ENCODE peak calls at places on chromosome 4, in four cellular contexts. C, X, D and Q are unnamed samples.

GRCh38 chr4:75605928-75606327 is 24.4 kb downstream of the CDKL2 start:
- DNase-seq in C (no peak), X (no peak), D (peak; percentile 47), Q (no peak)

GRCh38 chr4:20391224-20391623 is 139.5 kb downstream of the SLIT2 start:
- DNase-seq in C (no peak), X (no peak), D (peak; percentile 75), Q (no peak)

GRCh38 chr4:100299019-100299418 is 108.8 kb upstream of the DDIT4L start:
- DNase-seq in C (no peak), X (no peak), D (peak; percentile 96), Q (no peak)

GRCh38 chr4:118783887-118784286 is 52.0 kb downstream of the SEC24D start:
- DNase-seq in C (no peak), X (no peak), D (peak; percentile 67), Q (no peak)

GRCh38 chr4:82989567-82990429 is 20.8 kb downstream of the LIN54 start:
- DNase-seq in C (no peak), X (no peak), D (peak; percentile 31), Q (no peak)

GRCh38 chr4:54482529-54482961 is 175.2 kb upstream of the KIT start:
- DNase-seq in C (no peak), X (peak; percentile 15), D (peak; percentile 21), Q (no peak)

GRCh38 chr4:109067509-109068205 is 234.8 kb downstream of the COL25A1 start:
- DNase-seq in C (no peak), X (no peak), D (peak; percentile 68), Q (no peak)

GRCh38 chr4:10096201-10096975 is 20.2 kb downstream of the WDR1 start:
- DNase-seq in C (no peak), X (no peak), D (peak; percentile 94), Q (no peak)

GRCh38 chr4:10157478-10158354 is 41.1 kb upstream of the WDR1 start:
- DNase-seq in C (peak; percentile 39), X (peak; percentile 90), D (peak; percentile 81), Q (peak; percentile 74)

GRCh38 chr4:114311745-114312144 is 286.9 kb upstream of the UGT8 start:
- DNase-seq in C (no peak), X (no peak), D (no peak), Q (no peak)

GRCh38 chr4:52172166-52172565 is 121.1 kb downstream of the SPATA18 start:
- DNase-seq in C (no peak), X (peak; percentile 9), D (no peak), Q (no peak)

GRCh38 chr4:151659631-151660030 is 101.2 kb downstream of the GATB start:
- DNase-seq in C (no peak), X (no peak), D (no peak), Q (no peak)

GRCh38 chr4:9825049-9825448 is 43.6 kb downstream of the DRD5 start:
- DNase-seq in C (no peak), X (no peak), D (no peak), Q (no peak)

GRCh38 chr4:25874641-25875040 is 11.9 kb upstream of the SEL1L3 start:
- DNase-seq in C (no peak), X (no peak), D (no peak), Q (no peak)

GRCh38 chr4:170008801-170009200 is 17.4 kb downstream of the MFAP3L start:
- DNase-seq in C (no peak), X (no peak), D (no peak), Q (no peak)

GRCh38 chr4:5157721-5158390 is 106.6 kb downstream of the STK32B start:
- DNase-seq in C (no peak), X (no peak), D (peak; percentile 44), Q (peak; percentile 15)

GRCh38 chr4:126395661-126396060 is 1080.9 kb downstream of the FAT4 start:
- DNase-seq in C (no peak), X (peak; percentile 39), D (peak; percentile 33), Q (peak; percentile 25)

GRCh38 chr4:160872491-160872890 is 1291.3 kb downstream of the FSTL5 start:
- DNase-seq in C (no peak), X (no peak), D (no peak), Q (no peak)

GRCh38 chr4:160880186-160880585 is 1283.6 kb downstream of the FSTL5 start:
- DNase-seq in C (no peak), X (peak; percentile 11), D (no peak), Q (no peak)

DNA sequence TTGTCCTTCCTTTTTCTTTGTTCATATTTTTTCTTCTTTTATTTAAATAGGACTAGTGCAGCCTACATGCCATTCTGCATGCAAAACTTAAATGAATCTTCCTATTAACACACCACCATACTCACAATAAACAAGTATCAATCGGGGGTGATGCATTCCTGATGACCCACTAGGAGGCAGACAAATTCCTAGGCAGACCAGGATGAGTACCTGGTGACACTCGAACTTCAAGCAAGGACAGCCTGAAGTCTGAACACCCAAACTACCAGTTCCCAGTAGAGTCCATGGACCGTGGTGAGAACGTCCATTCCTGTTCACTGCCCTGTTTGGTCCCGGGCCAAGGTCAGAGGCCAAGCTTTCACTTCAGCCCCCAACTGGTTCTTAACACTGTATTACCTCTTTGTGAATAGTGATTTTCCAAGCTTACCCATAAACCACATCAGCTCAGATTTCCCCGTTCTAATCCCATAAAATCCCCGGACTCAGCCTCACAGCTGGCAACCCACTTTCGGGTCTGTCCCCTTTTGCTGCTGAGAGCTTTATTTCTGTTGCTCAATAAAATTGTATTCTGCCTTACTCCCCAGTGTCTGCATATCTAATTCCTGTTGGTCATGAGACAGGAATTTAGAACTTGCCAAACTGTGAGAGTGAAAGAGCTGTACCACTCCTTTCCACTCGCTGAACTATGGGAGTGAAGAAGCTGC is 1286.6 kb downstream of the FSTL5 start:
- DNase-seq in C (no peak), X (peak; percentile 48), D (no peak), Q (no peak)
- H4K5ac ChIP-seq in C (no peak overlapping the region), X (no peak overlapping the region), D (no peak overlapping the region), Q (no peak overlapping the region)

GRCh38 chr4:173685761-173686260 is 155.8 kb upstream of the HAND2 start:
- DNase-seq in C (no peak), X (no peak), D (no peak), Q (no peak)
- H4K5ac ChIP-seq in C (no peak overlapping the region), X (no peak overlapping the region), D (no peak overlapping the region), Q (no peak overlapping the region)

DNA sequence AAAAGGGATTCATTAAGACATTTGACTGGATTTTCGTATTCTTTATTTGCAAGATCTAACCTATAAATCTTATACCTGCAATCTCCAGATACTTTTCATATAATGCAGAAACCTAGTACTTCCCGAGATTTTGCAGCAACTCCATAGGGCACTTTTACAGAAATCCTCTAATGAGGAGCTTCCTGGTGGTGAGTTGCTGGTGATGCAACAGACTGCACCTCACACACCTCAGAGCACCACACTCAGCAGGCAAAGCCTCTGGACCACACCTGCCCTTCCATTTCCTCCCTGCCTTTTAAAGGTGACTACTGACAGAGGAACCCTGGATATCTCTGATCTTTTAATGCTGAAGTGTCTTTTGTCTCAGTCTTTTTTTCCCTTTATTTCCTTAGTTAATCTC is 289.4 kb downstream of the TRAM1L1 start:
- DNase-seq in C (peak; percentile 9), X (peak; percentile 49), D (no peak), Q (peak; percentile 47)
- H4K5ac ChIP-seq in C (no peak overlapping the region), X (no peak overlapping the region), D (no peak overlapping the region), Q (no peak overlapping the region)

GRCh38 chr4:87882861-87883260 is 50.1 kb downstream of the MEPE start:
- DNase-seq in C (no peak), X (no peak), D (no peak), Q (no peak)
- H4K5ac ChIP-seq in C (no peak overlapping the region), X (no peak overlapping the region), D (no peak overlapping the region), Q (no peak overlapping the region)

GRCh38 chr4:1252928-1253492 is 4.1 kb upstream of the CTBP1 start:
- DNase-seq in C (no peak), X (no peak), D (no peak), Q (no peak)
- H4K5ac ChIP-seq in C (no peak overlapping the region), X (no peak overlapping the region), D (no peak overlapping the region), Q (no peak overlapping the region)

GRCh38 chr4:137812258-137812657 is 280.0 kb upstream of the PCDH18 start:
- DNase-seq in C (no peak), X (no peak), D (no peak), Q (no peak)

GRCh38 chr4:137804906-137805511 is 272.7 kb upstream of the PCDH18 start:
- DNase-seq in C (no peak), X (no peak), D (no peak), Q (no peak)

DNA sequence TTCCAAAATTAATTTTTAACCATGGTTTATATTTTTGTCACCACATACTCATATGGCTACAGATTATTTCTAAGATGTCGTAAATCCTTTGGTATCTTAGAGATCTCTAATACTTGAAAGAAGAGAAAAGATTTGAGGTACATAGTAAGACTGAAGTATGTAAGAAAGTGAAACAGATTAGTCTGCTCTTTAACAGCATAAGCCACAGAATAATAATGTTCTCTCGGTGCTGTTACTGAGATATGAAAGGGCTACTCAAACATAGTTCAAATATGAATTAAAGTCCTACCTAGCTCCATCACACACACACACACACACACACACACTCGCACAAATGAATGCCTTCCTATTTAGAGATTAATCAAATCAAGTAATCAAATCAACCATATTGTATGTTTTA is 274.1 kb upstream of the PCDH18 start:
- DNase-seq in C (no peak), X (no peak), D (no peak), Q (no peak)
- H4K5ac ChIP-seq in C (no peak overlapping the region), X (no peak overlapping the region), D (no peak overlapping the region), Q (no peak overlapping the region)

GRCh38 chr4:11898796-11899195 is 470.1 kb upstream of the HS3ST1 start:
- DNase-seq in C (no peak), X (no peak), D (no peak), Q (no peak)
- H4K5ac ChIP-seq in C (no peak overlapping the region), X (no peak overlapping the region), D (no peak overlapping the region), Q (no peak overlapping the region)

GRCh38 chr4:89722517-89722916 is 114.4 kb downstream of the SNCA start:
- DNase-seq in C (no peak), X (no peak), D (no peak), Q (no peak)
- H4K5ac ChIP-seq in C (no peak overlapping the region), X (no peak overlapping the region), D (no peak overlapping the region), Q (no peak overlapping the region)

GRCh38 chr4:130322439-130322838 is 1226.5 kb downstream of the C4orf33 start:
- DNase-seq in C (no peak), X (no peak), D (no peak), Q (no peak)
- H4K5ac ChIP-seq in C (no peak overlapping the region), X (no peak overlapping the region), D (no peak overlapping the region), Q (no peak overlapping the region)

GRCh38 chr4:180652533-180652932 is 1590.7 kb upstream of the TENM3 start:
- DNase-seq in C (no peak), X (no peak), D (no peak), Q (no peak)

GRCh38 chr4:180650273-180650672 is 1592.9 kb upstream of the TENM3 start:
- DNase-seq in C (no peak), X (no peak), D (no peak), Q (no peak)

GRCh38 chr4:180657881-180658280 is 1585.3 kb upstream of the TENM3 start:
- DNase-seq in C (no peak), X (no peak), D (no peak), Q (no peak)

DNA sequence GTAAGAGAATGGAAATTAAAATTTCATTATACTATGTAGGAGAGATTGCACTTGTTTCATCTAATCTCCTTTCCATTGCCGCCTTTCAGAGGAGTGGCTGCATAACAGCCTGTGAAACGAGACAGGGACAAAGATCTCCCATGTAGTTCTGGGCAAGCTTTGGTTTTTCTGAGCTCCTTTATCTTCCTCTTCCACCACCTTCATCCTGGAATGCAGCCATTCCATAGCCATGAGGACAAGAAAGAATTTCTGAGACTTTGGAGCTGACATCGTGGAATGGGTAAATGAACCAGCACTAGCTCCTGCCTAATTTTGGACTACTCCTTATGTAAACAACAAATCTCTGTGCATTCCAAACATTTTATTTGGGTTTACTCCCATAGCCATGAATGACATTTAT is 1587.3 kb upstream of the TENM3 start:
- DNase-seq in C (no peak), X (peak; percentile 46), D (no peak), Q (no peak)
- H4K5ac ChIP-seq in C (no peak overlapping the region), X (no peak overlapping the region), D (no peak overlapping the region), Q (no peak overlapping the region)